ENCODE peak calls at places on chromosomes 3 and 15, in nine cellular contexts. B is stimulated activated CD8-positive, alpha-beta memory T cell treated with anti-CD3 and anti-CD28 coated beads, Interleukin-4, amount 100 ng/mL, for 24 hours; S is foreskin fibroblast; O is ureter; E is activated CD4-positive, alpha-beta memory T cell treated with anti-CD3 and anti-CD28 coated beads for 36 hours; T is DMS53; U is stimulated activated CD4-positive, alpha-beta T cell treated with anti-CD3 and anti-CD28 coated beads, Interleukin-2, amount 100 ng/mL, for 4 hours; A is PC-3; M is left ventricle myocardium inferior. P is an unnamed sample.

GRCh38 chr15:64398575-64398974 is 10.9 kb downstream of the TRIP4 start:
- DNase-seq in B (no peak), S (no peak), O (no peak), E (no peak), T (no peak), U (no peak), A (no peak), M (no peak), P (no peak)

GRCh38 chr15:98596885-98597343 is 51.4 kb upstream of the IGF1R start:
- DNase-seq in B (no peak), S (peak; percentile 3), O (no peak), E (no peak), T (peak; percentile 63), U (no peak), A (no peak), M (no peak), P (no peak)

GRCh38 chr15:79004336-79004735 is 59.5 kb upstream of the CTSH start:
- DNase-seq in B (no peak), S (peak; percentile 68), O (no peak), E (peak; percentile 26), T (peak; percentile 76), U (no peak), A (peak; percentile 47), M (no peak), P (peak; percentile 69)

GRCh38 chr3:32412887-32413286 is 21.2 kb downstream of the CMTM7 start:
- DNase-seq in B (no peak), S (no peak), O (no peak), E (no peak), T (no peak), U (no peak), A (no peak), M (no peak), P (no peak)

GRCh38 chr3:10335871-10336622 is 15.1 kb upstream of the SEC13 start:
- DNase-seq in B (no peak), S (no peak), O (no peak), E (no peak), T (peak; percentile 35), U (no peak), A (no peak), M (no peak), P (no peak)

GRCh38 chr3:112814256-112814655 is 32.4 kb downstream of the CD200R1L start:
- DNase-seq in B (no peak), S (peak; percentile 82), O (no peak), E (no peak), T (peak; percentile 40), U (no peak), A (peak; percentile 77), M (no peak), P (no peak)

GRCh38 chr3:65472501-65472900 is 566.2 kb downstream of the MAGI1 start:
- DNase-seq in B (no peak), S (no peak), O (no peak), E (no peak), T (no peak), U (no peak), A (no peak), M (no peak), P (no peak)

GRCh38 chr3:63877737-63878393 is 14.2 kb downstream of the ATXN7 start:
- DNase-seq in B (no peak), S (peak; percentile 73), O (no peak), E (no peak), T (no peak), U (no peak), A (no peak), M (no peak), P (no peak)

GRCh38 chr3:61932499-61932898 is 371.1 kb downstream of the PTPRG start:
- DNase-seq in B (no peak), S (no peak), O (no peak), E (no peak), T (no peak), U (no peak), A (no peak), M (no peak), P (no peak)

GRCh38 chr3:171526146-171526545 is 65.9 kb upstream of the TNIK start:
- DNase-seq in B (no peak), S (no peak), O (no peak), E (no peak), T (no peak), U (no peak), A (peak; percentile 18), M (no peak), P (no peak)

GRCh38 chr3:1207904-1208303 is 115.1 kb downstream of the CNTN6 start:
- DNase-seq in B (no peak), S (no peak), O (no peak), E (no peak), T (no peak), U (no peak), A (no peak), M (no peak), P (no peak)

GRCh38 chr3:195106418-195106906 is 164.5 kb downstream of the XXYLT1 start:
- DNase-seq in B (peak; percentile 53), S (peak; percentile 84), O (no peak), E (peak; percentile 71), T (peak; percentile 76), U (peak; percentile 37), A (peak; percentile 69), M (peak; percentile 74), P (peak; percentile 82)

GRCh38 chr3:187808466-187809291 is 63.4 kb upstream of the BCL6 start:
- DNase-seq in B (no peak), S (no peak), O (no peak), E (no peak), T (peak; percentile 70), U (no peak), A (peak; percentile 85), M (no peak), P (no peak)

GRCh38 chr3:142366434-142366833 is 81.4 kb downstream of the XRN1 start:
- DNase-seq in B (no peak), S (no peak), O (no peak), E (no peak), T (peak; percentile 26), U (no peak), A (peak; percentile 45), M (no peak), P (no peak)

GRCh38 chr3:130792241-130792640 is 45.6 kb upstream of the PIK3R4 start:
- DNase-seq in B (no peak), S (no peak), O (no peak), E (no peak), T (peak; percentile 13), U (no peak), A (peak; percentile 39), M (no peak), P (no peak)

GRCh38 chr15:100922192-100923040 is 3.3 kb downstream of the LRRK1 start:
- DNase-seq in B (no peak), S (no peak), O (no peak), E (no peak), T (no peak), U (no peak), A (no peak), M (no peak), P (no peak)

GRCh38 chr15:71329041-71329440 is 213.8 kb downstream of the THSD4 start:
- DNase-seq in B (no peak), S (peak; percentile 51), O (peak; percentile 66), E (no peak), T (no peak), U (no peak), A (no peak), M (no peak), P (no peak)

GRCh38 chr3:38267689-38268477 is 2.3 kb downstream of the SLC22A13 start:
- DNase-seq in B (no peak), S (no peak), O (no peak), E (no peak), T (no peak), U (no peak), A (no peak), M (no peak), P (no peak)

GRCh38 chr3:24220859-24221657 is 273.6 kb downstream of the THRB start:
- DNase-seq in B (no peak), S (peak; percentile 96), O (peak; percentile 46), E (no peak), T (no peak), U (no peak), A (peak; percentile 79), M (no peak), P (no peak)

GRCh38 chr15:46061002-46061401 is 426.2 kb downstream of the SQOR start:
- DNase-seq in B (no peak), S (no peak), O (no peak), E (no peak), T (no peak), U (no peak), A (no peak), M (no peak), P (no peak)

GRCh38 chr3:178536271-178537079 is at the start of gene KCNMB2:
- DNase-seq in B (no peak), S (peak; percentile 47), O (no peak), E (no peak), T (peak; percentile 66), U (no peak), A (no peak), M (no peak), P (no peak)

GRCh38 chr15:81215983-81216382 is 19.3 kb downstream of the IL16 start:
- DNase-seq in B (no peak), S (no peak), O (no peak), E (no peak), T (no peak), U (no peak), A (no peak), M (no peak), P (no peak)

GRCh38 chr3:144119611-144120010 is 148.0 kb downstream of the DIPK2A start:
- DNase-seq in B (no peak), S (no peak), O (no peak), E (no peak), T (no peak), U (no peak), A (no peak), M (no peak), P (no peak)

GRCh38 chr3:184077881-184078280 is 19.0 kb upstream of the HTR3E start:
- DNase-seq in B (no peak), S (no peak), O (no peak), E (no peak), T (no peak), U (no peak), A (no peak), M (no peak), P (no peak)

GRCh38 chr3:43001094-43001553 is 22.0 kb downstream of the GASK1A start:
- DNase-seq in B (no peak), S (peak; percentile 90), O (peak; percentile 89), E (no peak), T (no peak), U (no peak), A (peak; percentile 11), M (peak; percentile 79), P (no peak)

GRCh38 chr3:61080737-61081445 is 170.4 kb downstream of the FHIT start:
- DNase-seq in B (no peak), S (no peak), O (no peak), E (no peak), T (no peak), U (no peak), A (no peak), M (no peak), P (no peak)

GRCh38 chr3:105526349-105527111 is 159.8 kb downstream of the ALCAM start:
- DNase-seq in B (no peak), S (peak; percentile 39), O (no peak), E (no peak), T (no peak), U (no peak), A (peak; percentile 85), M (no peak), P (no peak)

GRCh38 chr3:10286596-10287295 is 6.0 kb downstream of the GHRL start:
- DNase-seq in B (no peak), S (peak; percentile 73), O (peak; percentile 74), E (peak; percentile 43), T (no peak), U (no peak), A (peak; percentile 88), M (no peak), P (no peak)

GRCh38 chr15:94887406-94887805 is 656.0 kb downstream of the MCTP2 start:
- DNase-seq in B (no peak), S (no peak), O (no peak), E (no peak), T (no peak), U (no peak), A (no peak), M (no peak), P (no peak)